ENCODE peak calls at places on chromosomes 2 and 18, in seven cellular contexts. C is skeletal muscle cell; H is memory B cell; J is GDM1; P is AG10803; W is activated CD8-positive, alpha-beta T cell treated with anti-CD3 and anti-CD28 coated beads for 36 hours; V is kidney epithelial cell. K is an unnamed sample.

GRCh38 chr2:45941758-45942738 is 290.6 kb downstream of the PRKCE start:
- DNase-seq in C (no peak), H (no peak), J (no peak), P (peak), W (no peak), V (no peak), K (no peak)

GRCh38 chr2:43759195-43759594 is 14.6 kb upstream of the DYNC2LI1 start:
- DNase-seq in C (peak), H (no peak), J (no peak), P (peak), W (no peak), V (peak), K (peak)

GRCh38 chr2:67954125-67954748 is 108.6 kb downstream of the C1D start:
- DNase-seq in C (no peak), H (no peak), J (no peak), P (no peak), W (no peak), V (no peak), K (peak)

GRCh38 chr2:191740776-191741175 is 62.8 kb downstream of the NABP1 start:
- DNase-seq in C (no peak), H (no peak), J (no peak), P (peak), W (no peak), V (no peak), K (no peak)

GRCh38 chr2:33526132-33526531 is 49.7 kb downstream of the RASGRP3 start:
- DNase-seq in C (no peak), H (no peak), J (no peak), P (peak), W (no peak), V (no peak), K (no peak)

GRCh38 chr2:153354406-153354805 is 124.2 kb downstream of the RPRM start:
- DNase-seq in C (no peak), H (no peak), J (no peak), P (no peak), W (no peak), V (no peak), K (no peak)

GRCh38 chr2:105768176-105768575 is 23.5 kb downstream of the NCK2 start:
- DNase-seq in C (no peak), H (no peak), J (no peak), P (no peak), W (no peak), V (no peak), K (no peak)

GRCh38 chr18:72086421-72086820 is 457.7 kb downstream of the CBLN2 start:
- DNase-seq in C (no peak), H (no peak), J (no peak), P (no peak), W (no peak), V (no peak), K (no peak)

GRCh38 chr2:96430394-96430988 is 74.7 kb downstream of the NEURL3 start:
- DNase-seq in C (no peak), H (no peak), J (no peak), P (no peak), W (no peak), V (no peak), K (no peak)

GRCh38 chr2:20900052-20900636 is 77.2 kb upstream of the LDAH start:
- DNase-seq in C (no peak), H (no peak), J (no peak), P (no peak), W (no peak), V (no peak), K (no peak)

GRCh38 chr2:239913632-239914417 is 111.3 kb downstream of the NDUFA10 start:
- DNase-seq in C (no peak), H (no peak), J (no peak), P (no peak), W (no peak), V (no peak), K (no peak)

GRCh38 chr2:1625281-1626001 is 118.9 kb downstream of the PXDN start:
- DNase-seq in C (peak), H (no peak), J (no peak), P (peak), W (no peak), V (peak), K (peak)

GRCh38 chr2:56009758-56010534 is 86.4 kb upstream of the EFEMP1 start:
- DNase-seq in C (no peak), H (no peak), J (no peak), P (peak), W (no peak), V (no peak), K (peak)

GRCh38 chr2:230130668-230131364 is 62.1 kb upstream of the SLC16A14 start:
- DNase-seq in C (peak), H (no peak), J (no peak), P (peak), W (no peak), V (peak), K (no peak)

GRCh38 chr2:64291181-64291580 is 147.0 kb upstream of the PELI1 start:
- DNase-seq in C (peak), H (no peak), J (no peak), P (peak), W (no peak), V (no peak), K (no peak)

GRCh38 chr18:13375302-13376255 is 157.0 kb downstream of the LDLRAD4 start:
- DNase-seq in C (peak), H (no peak), J (no peak), P (peak), W (peak), V (peak), K (peak)

GRCh38 chr2:174117951-174118930 is 130.1 kb downstream of the OLA1 start:
- DNase-seq in C (peak), H (no peak), J (no peak), P (peak), W (no peak), V (no peak), K (no peak)

GRCh38 chr2:84631047-84631446 is 114.7 kb downstream of the DNAH6 start:
- DNase-seq in C (peak), H (no peak), J (no peak), P (peak), W (no peak), V (peak), K (no peak)

GRCh38 chr18:59042477-59042842 is 97.2 kb upstream of the SEC11C start:
- DNase-seq in C (no peak), H (no peak), J (no peak), P (peak), W (no peak), V (no peak), K (no peak)

GRCh38 chr18:46042571-46043123 is 29.4 kb downstream of the PSTPIP2 start:
- DNase-seq in C (peak), H (no peak), J (peak), P (peak), W (peak), V (peak), K (no peak)

GRCh38 chr2:174035981-174036742 is 71.0 kb upstream of the SP3 start:
- DNase-seq in C (no peak), H (no peak), J (no peak), P (peak), W (no peak), V (no peak), K (no peak)

GRCh38 chr2:219684721-219685689 is 57.6 kb downstream of the SLC4A3 start:
- DNase-seq in C (peak), H (peak), J (no peak), P (peak), W (peak), V (no peak), K (peak)

GRCh38 chr2:147094077-147094476 is 750.8 kb upstream of the ACVR2A start:
- DNase-seq in C (no peak), H (no peak), J (no peak), P (no peak), W (no peak), V (no peak), K (no peak)

GRCh38 chr2:241701155-241701404 is 759 bp upstream of the ING5 start:
- DNase-seq in C (no peak), H (no peak), J (no peak), P (peak), W (no peak), V (no peak), K (no peak)

GRCh38 chr2:74671479-74671878 is 17.4 kb downstream of the SEMA4F start:
- DNase-seq in C (peak), H (no peak), J (no peak), P (peak), W (no peak), V (peak), K (no peak)

GRCh38 chr2:1437537-1437936 is 24.3 kb downstream of the TPO start:
- DNase-seq in C (no peak), H (no peak), J (no peak), P (no peak), W (no peak), V (no peak), K (no peak)

GRCh38 chr2:230714122-230714453 is 1.4 kb downstream of the CAB39 start:
- DNase-seq in C (no peak), H (no peak), J (no peak), P (peak), W (peak), V (no peak), K (no peak)

GRCh38 chr2:240586198-240586918 is at the start of gene CAPN10:
- DNase-seq in C (peak), H (peak), J (peak), P (peak), W (peak), V (peak), K (peak)

GRCh38 chr18:36711813-36712444 is 116.9 kb downstream of the TPGS2 start:
- DNase-seq in C (peak), H (no peak), J (no peak), P (peak), W (no peak), V (peak), K (no peak)

GRCh38 chr2:232238108-232238507 is 140.4 kb upstream of the ALPP start:
- DNase-seq in C (no peak), H (no peak), J (no peak), P (no peak), W (peak), V (no peak), K (no peak)

GRCh38 chr2:213216461-213216860 is 65.0 kb upstream of the IKZF2 start:
- DNase-seq in C (peak), H (no peak), J (no peak), P (peak), W (no peak), V (no peak), K (no peak)

GRCh38 chr2:39991298-39991697 is 212.2 kb upstream of the THUMPD2 start:
- DNase-seq in C (peak), H (no peak), J (no peak), P (peak), W (no peak), V (no peak), K (no peak)

GRCh38 chr2:226362991-226363390 is 436.6 kb downstream of the IRS1 start:
- DNase-seq in C (peak), H (no peak), J (no peak), P (peak), W (no peak), V (peak), K (no peak)

GRCh38 chr2:161122772-161123530 is 37.3 kb upstream of the TANK start:
- DNase-seq in C (peak), H (no peak), J (peak), P (peak), W (peak), V (peak), K (peak)

GRCh38 chr2:28445448-28446258 is 50.2 kb upstream of the PLB1 start:
- DNase-seq in C (peak), H (no peak), J (no peak), P (peak), W (peak), V (peak), K (peak)

GRCh38 chr2:128603411-128603924 is 284.8 kb upstream of the HS6ST1 start:
- DNase-seq in C (no peak), H (no peak), J (no peak), P (no peak), W (no peak), V (no peak), K (no peak)

GRCh38 chr2:199273043-199273647 is 184.6 kb downstream of the SATB2 start:
- DNase-seq in C (peak), H (no peak), J (no peak), P (peak), W (no peak), V (no peak), K (no peak)

GRCh38 chr2:144424559-144425240 is 95.2 kb downstream of the ZEB2 start:
- DNase-seq in C (no peak), H (no peak), J (no peak), P (no peak), W (peak), V (no peak), K (no peak)

K was measured in keratinocyte.